ENCODE peak calls at places on chromosomes 13 and 19, in four cellular contexts. Y is SHP77 treated with DMSO at 0.1 percent for 48 hours, A is non-pigmented ciliary epithelial cell, S is KG1. Q is an unnamed sample.

GRCh38 chr13:88144580-88144979 is 473.4 kb downstream of the SLITRK5 start:
- DNase-seq in Y (no peak), A (no peak), S (no peak), Q (peak; percentile 23)

GRCh38 chr13:94481966-94482365 is 2.5 kb upstream of the DCT start:
- DNase-seq in Y (no peak), A (peak; percentile 6), S (no peak), Q (no peak)

GRCh38 chr19:16293133-16294085 is 31.2 kb upstream of the KLF2 start:
- DNase-seq in Y (no peak), A (peak; percentile 78), S (no peak), Q (no peak)

GRCh38 chr13:53398051-53398450 is 369.4 kb downstream of the OLFM4 start:
- DNase-seq in Y (no peak), A (no peak), S (no peak), Q (peak; percentile 96)

GRCh38 chr19:15869109-15869555 is 28.7 kb downstream of the CYP4F2 start:
- DNase-seq in Y (peak; percentile 59), A (no peak), S (peak; percentile 26), Q (peak; percentile 77)

GRCh38 chr13:36531746-36532486 is 99.6 kb downstream of the CCNA1 start:
- DNase-seq in Y (no peak), A (no peak), S (no peak), Q (no peak)

GRCh38 chr19:47389150-47389556 is 30.2 kb downstream of the MEIS3 start:
- DNase-seq in Y (no peak), A (no peak), S (no peak), Q (no peak)

GRCh38 chr19:40592170-40592569 is 9.0 kb upstream of the LTBP4 start:
- DNase-seq in Y (peak; percentile 73), A (no peak), S (no peak), Q (peak; percentile 84)

GRCh38 chr13:48000559-48001126 is 430 bp downstream of the SUCLA2 start:
- DNase-seq in Y (no peak), A (no peak), S (no peak), Q (peak; percentile 61)

GRCh38 chr13:110546933-110547332 is 14.6 kb downstream of the RAB20 start:
- DNase-seq in Y (no peak), A (peak; percentile 88), S (no peak), Q (peak; percentile 60)

GRCh38 chr19:58571575-58571947 is 1.6 kb downstream of the MZF1 start:
- DNase-seq in Y (no peak), A (no peak), S (no peak), Q (no peak)

GRCh38 chr19:38290631-38291147 is 13.4 kb upstream of the C19orf33 start:
- DNase-seq in Y (no peak), A (peak; percentile 51), S (no peak), Q (no peak)

GRCh38 chr19:7500811-7501450 is 12.1 kb upstream of the PEX11G start:
- DNase-seq in Y (peak; percentile 51), A (no peak), S (no peak), Q (peak; percentile 85)

GRCh38 chr13:41274881-41275280 is 11.5 kb upstream of the MTRF1 start:
- DNase-seq in Y (no peak), A (no peak), S (no peak), Q (no peak)

GRCh38 chr13:59358014-59358413 is 805.7 kb downstream of the DIAPH3 start:
- DNase-seq in Y (no peak), A (no peak), S (no peak), Q (no peak)

GRCh38 chr13:42345367-42345766 is 73.4 kb downstream of the AKAP11 start:
- DNase-seq in Y (no peak), A (no peak), S (no peak), Q (no peak)

GRCh38 chr13:34349091-34349722 is 531.3 kb downstream of the RFC3 start:
- DNase-seq in Y (peak; percentile 63), A (peak; percentile 98), S (no peak), Q (no peak)

GRCh38 chr19:55240713-55241020 is 12.1 kb upstream of the TMEM86B start:
- DNase-seq in Y (no peak), A (no peak), S (no peak), Q (no peak)

GRCh38 chr13:49097374-49097773 is 121.7 kb downstream of the FNDC3A start:
- DNase-seq in Y (no peak), A (no peak), S (no peak), Q (no peak)

GRCh38 chr19:33524024-33524664 is 2.6 kb upstream of the PEPD start:
- DNase-seq in Y (no peak), A (no peak), S (no peak), Q (no peak)

GRCh38 chr19:47499863-47500830 is 14.7 kb downstream of the NAPA start:
- DNase-seq in Y (no peak), A (no peak), S (no peak), Q (no peak)

GRCh38 chr13:36432106-36432544 is at the start of gene CCNA1:
- DNase-seq in Y (peak; percentile 79), A (no peak), S (no peak), Q (peak; percentile 76)

GRCh38 chr13:33292712-33293111 is 7.2 kb upstream of the STARD13 start:
- DNase-seq in Y (no peak), A (no peak), S (no peak), Q (no peak)

GRCh38 chr13:45325806-45326205 is 15.2 kb downstream of the TPT1 start:
- DNase-seq in Y (peak; percentile 25), A (peak; percentile 72), S (no peak), Q (peak; percentile 58)

GRCh38 chr13:113649212-113649611 is 8.8 kb downstream of the ATP4B start:
- DNase-seq in Y (peak; percentile 62), A (no peak), S (no peak), Q (no peak)

GRCh38 chr19:5832527-5833216 is 6.8 kb downstream of the FUT6 start:
- DNase-seq in Y (no peak), A (no peak), S (no peak), Q (no peak)

GRCh38 chr13:51728275-51728673 is 75.7 kb downstream of the DHRS12 start:
- DNase-seq in Y (no peak), A (no peak), S (no peak), Q (no peak)

GRCh38 chr19:11012507-11012906 is 51.7 kb downstream of the SMARCA4 start:
- DNase-seq in Y (no peak), A (no peak), S (no peak), Q (no peak)

GRCh38 chr13:91647361-91647970 is 249.0 kb downstream of the GPC5 start:
- DNase-seq in Y (peak; percentile 21), A (no peak), S (no peak), Q (peak; percentile 68)

GRCh38 chr13:109357751-109358150 is 428.6 kb downstream of the IRS2 start:
- DNase-seq in Y (no peak), A (peak; percentile 70), S (no peak), Q (no peak)

GRCh38 chr13:113759525-113760137 is 605 bp downstream of the TMEM255B start:
- DNase-seq in Y (peak; percentile 61), A (no peak), S (no peak), Q (no peak)

GRCh38 chr19:17311455-17312248 is 2.3 kb downstream of the DDA1 start:
- DNase-seq in Y (no peak), A (no peak), S (no peak), Q (no peak)

Q was measured in NCI-H82.